ENCODE peak calls at places on chromosomes 12 and 14, in eight cellular contexts. U is type B pancreatic cell; X is activated CD8-positive, alpha-beta T cell treated with anti-CD3 and anti-CD28 coated beads for 36 hours; A is activated B cell treated with CpG ODN at 0.5 μM for 24 hours; M is cardiac fibroblast; P is kidney epithelial cell; E is transverse colon; Z is BJ. B is an unnamed sample.

GRCh38 chr12:107610030-107610859 is 75.4 kb upstream of the PWP1 start:
- DNase-seq in U (no peak), X (peak; percentile 57), A (no peak), M (peak; percentile 56), P (peak; percentile 12), E (no peak), Z (no peak), B (no peak)

GRCh38 chr14:77498984-77499527 is 440 bp upstream of the ISM2 start:
- DNase-seq in U (no peak), X (no peak), A (no peak), M (no peak), P (no peak), E (no peak), Z (no peak), B (no peak)

GRCh38 chr12:106051853-106052531 is 86.8 kb downstream of the NUAK1 start:
- DNase-seq in U (no peak), X (no peak), A (no peak), M (no peak), P (no peak), E (no peak), Z (no peak), B (no peak)

GRCh38 chr12:47085815-47086252 is 6.1 kb upstream of the AMIGO2 start:
- DNase-seq in U (no peak), X (peak; percentile 66), A (no peak), M (peak; percentile 63), P (no peak), E (peak; percentile 21), Z (no peak), B (no peak)

GRCh38 chr14:59771577-59771976 is 99.0 kb downstream of the RTN1 start:
- DNase-seq in U (no peak), X (no peak), A (no peak), M (peak; percentile 74), P (no peak), E (no peak), Z (no peak), B (no peak)

GRCh38 chr14:65769151-65769550 is 356.6 kb downstream of the FUT8 start:
- DNase-seq in U (no peak), X (no peak), A (no peak), M (no peak), P (no peak), E (no peak), Z (no peak), B (no peak)

GRCh38 chr12:23906329-23906728 is 43.1 kb downstream of the SOX5 start:
- DNase-seq in U (no peak), X (no peak), A (no peak), M (peak; percentile 38), P (peak; percentile 45), E (no peak), Z (no peak), B (no peak)

GRCh38 chr12:14995583-14996425 is 23.0 kb downstream of the PDE6H start:
- DNase-seq in U (no peak), X (no peak), A (no peak), M (peak; percentile 87), P (peak; percentile 31), E (no peak), Z (peak; percentile 36), B (no peak)

DNA sequence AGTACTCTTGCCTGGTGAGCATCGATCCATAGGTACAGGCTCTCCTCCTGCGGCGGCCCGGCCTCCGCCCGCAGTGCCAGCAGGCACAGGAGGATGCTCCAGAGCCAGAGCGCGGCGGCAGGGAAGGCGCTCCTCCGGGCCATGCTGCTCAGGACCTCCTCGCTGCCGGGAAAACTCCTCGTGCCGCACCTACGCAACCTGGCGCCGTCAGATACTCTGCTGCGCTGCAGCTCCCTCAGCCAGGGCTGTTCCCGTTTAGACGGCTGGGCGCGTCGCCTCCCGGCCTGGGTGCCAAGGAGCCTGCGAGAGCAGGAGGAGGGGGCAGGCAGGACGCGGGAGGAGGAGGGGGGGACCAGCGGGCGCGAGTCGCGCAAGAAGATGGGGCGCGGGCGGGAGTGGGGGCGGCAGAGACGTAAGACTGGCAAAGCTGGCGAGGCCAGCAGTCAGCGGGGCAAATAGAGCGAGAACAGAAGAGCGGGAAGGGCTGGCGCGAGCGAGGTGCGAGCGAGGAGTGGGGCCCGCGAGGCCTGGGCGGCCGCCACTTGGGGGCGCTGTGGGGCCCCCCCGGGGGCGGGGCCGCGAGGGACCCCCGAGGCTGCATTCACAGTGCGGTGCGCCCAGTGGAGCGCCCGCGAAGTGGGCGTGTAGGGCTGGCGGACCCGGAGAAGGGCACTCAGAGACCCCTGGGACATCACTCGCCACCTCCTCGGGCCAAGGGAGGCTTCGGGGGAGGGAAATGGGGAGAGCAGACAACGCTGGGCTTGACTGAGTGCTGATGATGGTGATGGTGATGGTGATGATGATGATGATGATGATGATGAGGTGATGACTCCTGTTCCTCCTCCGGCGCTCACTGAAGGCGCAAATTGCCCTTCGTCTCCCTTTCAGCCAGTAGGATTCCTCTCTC is at the start of gene WIF1:
- DNase-seq in U (no peak), X (peak; percentile 40), A (peak; percentile 32), M (peak; percentile 6), P (no peak), E (peak; percentile 19), Z (no peak), B (no peak)
- TF ChIP-seq CTCF in U (peak; percentile 70), X (peak; percentile 53), A (no peak), M (no peak), P (peak; percentile 4), E (peak; percentile 12), Z (peak; percentile 19), B (no peak)

DNA sequence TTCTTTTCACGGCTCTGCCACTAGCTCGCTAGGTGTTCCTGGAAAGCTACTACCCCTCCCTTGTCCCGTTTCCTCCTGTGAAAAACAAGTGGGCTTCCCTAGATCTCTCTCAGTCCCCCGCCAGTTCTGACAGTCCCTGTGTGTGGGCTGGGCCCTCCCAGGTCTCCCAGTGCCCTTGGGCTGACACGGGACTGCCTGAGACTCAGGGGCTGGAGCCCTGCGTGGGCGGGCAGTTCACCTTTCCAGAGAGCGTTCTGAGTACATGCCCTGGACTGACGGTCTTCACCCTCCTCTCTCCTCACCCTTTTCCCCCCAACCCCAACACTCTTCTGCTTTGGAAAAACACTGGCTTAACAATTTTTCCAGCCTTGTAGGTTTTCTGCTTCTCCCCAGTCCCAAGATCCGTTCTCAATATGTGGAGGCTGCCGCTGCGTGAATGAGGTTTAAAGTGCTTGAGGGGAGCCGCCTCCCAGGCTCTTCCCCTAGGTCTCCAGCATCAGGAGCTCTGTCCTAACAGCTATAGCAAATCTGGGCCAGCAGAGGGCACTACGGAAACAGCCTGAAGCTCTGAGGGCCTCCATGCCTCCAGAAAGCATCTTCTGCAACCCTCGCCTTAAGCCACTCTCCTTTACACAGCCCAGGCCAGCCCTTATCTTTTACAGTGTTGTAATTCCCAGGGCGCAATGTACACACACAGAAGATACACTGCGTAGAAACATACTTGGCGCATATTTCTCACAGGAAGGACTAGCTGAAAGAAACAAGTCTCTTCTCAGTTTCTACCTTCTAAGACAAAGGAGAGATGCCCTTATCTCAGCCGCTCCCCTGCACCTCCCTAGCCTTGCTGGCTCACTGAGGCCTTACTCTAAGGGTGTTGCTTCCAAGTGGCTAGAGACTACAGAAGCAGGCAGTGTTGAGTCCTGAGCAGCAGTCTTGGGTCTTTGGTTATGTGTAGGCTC is 10.4 kb upstream of the DCD start:
- DNase-seq in U (no peak), X (peak; percentile 71), A (no peak), M (peak; percentile 35), P (no peak), E (peak; percentile 15), Z (no peak), B (no peak)
- TF ChIP-seq CTCF in U (peak; percentile 72), X (peak; percentile 53), A (no peak), M (peak; percentile 65), P (peak; percentile 61), E (peak; percentile 27), Z (peak; percentile 53), B (no peak)

GRCh38 chr14:42510071-42510470 is 903.4 kb downstream of the LRFN5 start:
- DNase-seq in U (no peak), X (no peak), A (no peak), M (no peak), P (no peak), E (no peak), Z (no peak), B (no peak)
- TF ChIP-seq CTCF in U (no peak), X (no peak), A (no peak), M (no peak), P (no peak), E (no peak), Z (no peak), B (no peak)

GRCh38 chr12:52559979-52560378 is 7.0 kb upstream of the KRT71 start:
- DNase-seq in U (no peak), X (no peak), A (no peak), M (no peak), P (no peak), E (no peak), Z (no peak), B (no peak)

GRCh38 chr12:52564582-52564981 is 9.1 kb downstream of the KRT74 start:
- DNase-seq in U (no peak), X (no peak), A (no peak), M (no peak), P (no peak), E (no peak), Z (no peak), B (no peak)

GRCh38 chr12:52566847-52567291 is 6.8 kb downstream of the KRT74 start:
- DNase-seq in U (no peak), X (peak; percentile 16), A (no peak), M (no peak), P (no peak), E (no peak), Z (no peak), B (no peak)

GRCh38 chr12:52557481-52557880 is 4.5 kb upstream of the KRT71 start:
- DNase-seq in U (no peak), X (no peak), A (no peak), M (no peak), P (no peak), E (no peak), Z (no peak), B (no peak)

DNA sequence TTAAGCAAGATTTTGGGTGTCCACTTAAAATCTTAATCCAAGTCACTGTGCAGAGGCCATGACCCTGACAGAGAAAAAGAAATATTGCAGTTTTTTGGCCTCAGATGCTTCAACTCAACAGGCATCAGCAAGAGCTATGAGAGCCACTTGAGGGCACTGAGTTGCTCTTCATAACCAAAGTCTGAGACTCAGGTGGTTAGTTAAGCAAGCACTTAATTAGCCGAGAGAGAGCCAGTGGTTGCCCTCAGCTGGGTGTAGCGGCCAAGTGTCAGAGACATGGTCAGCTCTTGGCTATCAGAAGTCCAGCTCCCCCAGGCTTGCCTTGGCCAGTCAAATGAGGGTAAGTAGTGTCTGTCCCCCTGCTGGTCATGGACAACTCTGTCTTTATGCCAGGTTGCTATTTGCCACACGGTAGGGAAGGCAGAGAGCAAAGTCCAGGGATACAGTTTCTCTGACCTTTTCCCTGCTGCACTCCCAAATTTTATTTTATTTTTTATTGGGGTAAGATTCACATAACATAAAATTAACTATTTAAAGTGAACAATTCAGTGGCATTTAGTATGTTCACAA is 9.0 kb upstream of the KRT71 start:
- DNase-seq in U (no peak), X (no peak), A (no peak), M (no peak), P (no peak), E (no peak), Z (no peak), B (no peak)
- TF ChIP-seq CTCF in U (peak; percentile 58), X (no peak), A (no peak), M (peak; percentile 48), P (peak; percentile 21), E (no peak), Z (peak; percentile 20), B (no peak)

B was measured in coronary artery.